ENCODE peak calls at places on chromosomes 4 and X, in six cellular contexts. H is AG09309, I is astrocyte of the spinal cord, W is GM10248, Q is HCT116, U is lower lobe of right lung. E is an unnamed sample.

GRCh38 chrX:20265726-20266681 is 705 bp downstream of the RPS6KA3 start:
- DNase-seq in W (peak; percentile 15), I (no peak), U (peak; percentile 55), Q (no peak), H (no peak), E (peak; percentile 30)

GRCh38 chr4:141425124-141425523 is 204.4 kb downstream of the ZNF330 start:
- DNase-seq in Q (peak; percentile 6), W (no peak), I (peak; percentile 87), U (no peak), H (peak; percentile 65), E (no peak)

GRCh38 chrX:7088968-7089615 is 58.4 kb upstream of the STS start:
- DNase-seq in W (peak; percentile 26), I (no peak), Q (no peak), U (no peak), H (no peak), E (no peak)

GRCh38 chrX:107726809-107727534 is 48.6 kb downstream of the TSC22D3 start:
- DNase-seq in Q (no peak), H (no peak), W (no peak), I (no peak), U (no peak), E (no peak)

GRCh38 chrX:149512225-149512885 is 7.2 kb upstream of the IDS start:
- DNase-seq in Q (no peak), H (no peak), I (peak; percentile 37), W (peak; percentile 46), U (peak; percentile 52), E (peak; percentile 51)

GRCh38 chrX:24491741-24492140 is 26.7 kb downstream of the PDK3 start:
- DNase-seq in Q (no peak), I (no peak), U (no peak), H (no peak), W (no peak), E (no peak)

GRCh38 chr4:36327400-36327799 is 46.0 kb downstream of the DTHD1 start:
- DNase-seq in Q (no peak), W (no peak), H (no peak), U (no peak), I (no peak), E (no peak)

GRCh38 chr4:139907001-139907809 is 241.6 kb downstream of the MGST2 start:
- DNase-seq in H (no peak), U (no peak), I (no peak), W (no peak), Q (no peak), E (no peak)

GRCh38 chr4:151921811-151922210 is 161.0 kb upstream of the GATB start:
- DNase-seq in I (peak; percentile 20), W (no peak), U (no peak), Q (no peak), H (peak; percentile 66), E (no peak)

GRCh38 chr4:84917869-84918600 is 48.5 kb downstream of the WDFY3 start:
- DNase-seq in I (no peak), H (no peak), W (no peak), Q (no peak), U (no peak), E (no peak)

GRCh38 chr4:38024203-38024504 is 64.0 kb downstream of the PTTG2 start:
- DNase-seq in W (no peak), U (no peak), H (no peak), I (no peak), Q (no peak), E (no peak)

GRCh38 chr4:147970003-147970402 is 238.1 kb downstream of the ARHGAP10 start:
- DNase-seq in Q (no peak), W (no peak), U (no peak), H (no peak), I (no peak), E (no peak)

GRCh38 chr4:140242357-140243284 is 88.6 kb upstream of the MAML3 start:
- DNase-seq in Q (no peak), U (peak; percentile 56), I (no peak), H (no peak), W (no peak), E (no peak)

GRCh38 chr4:8307126-8307525 is 37.6 kb downstream of the HTRA3 start:
- DNase-seq in I (no peak), W (no peak), H (no peak), U (peak; percentile 33), Q (no peak), E (peak; percentile 10)

GRCh38 chr4:8307714-8308113 is 38.2 kb downstream of the HTRA3 start:
- DNase-seq in U (peak; percentile 11), W (no peak), I (no peak), H (no peak), Q (no peak), E (peak; percentile 5)

GRCh38 chr4:8304827-8305695 is 35.5 kb downstream of the HTRA3 start:
- DNase-seq in H (no peak), U (no peak), W (no peak), Q (no peak), I (no peak), E (peak; percentile 3)

GRCh38 chr4:8305851-8306361 is 36.4 kb downstream of the HTRA3 start:
- DNase-seq in I (no peak), H (no peak), Q (no peak), U (peak; percentile 42), W (no peak), E (peak; percentile 14)

GRCh38 chr4:8306511-8307021 is 37.0 kb downstream of the HTRA3 start:
- DNase-seq in I (no peak), Q (no peak), U (peak; percentile 33), W (no peak), H (no peak), E (peak; percentile 38)
- TF ChIP-seq CTCF in I (no peak), Q (no peak), U (no peak), W (no peak), H (no peak), E (no peak)

GRCh38 chr4:101184668-101185067 is 162.7 kb downstream of the PPP3CA start:
- DNase-seq in I (no peak), U (no peak), Q (no peak), H (no peak), W (no peak), E (no peak)

GRCh38 chr4:101191302-101192098 is 155.8 kb downstream of the PPP3CA start:
- DNase-seq in Q (no peak), W (no peak), H (peak; percentile 53), U (peak; percentile 47), I (peak; percentile 91), E (peak; percentile 23)

GRCh38 chr4:101188906-101189305 is 158.4 kb downstream of the PPP3CA start:
- DNase-seq in Q (no peak), H (no peak), W (no peak), U (no peak), I (no peak), E (no peak)

GRCh38 chr4:101186558-101187184 is 160.7 kb downstream of the PPP3CA start:
- DNase-seq in I (no peak), Q (no peak), W (no peak), U (no peak), H (no peak), E (no peak)

DNA sequence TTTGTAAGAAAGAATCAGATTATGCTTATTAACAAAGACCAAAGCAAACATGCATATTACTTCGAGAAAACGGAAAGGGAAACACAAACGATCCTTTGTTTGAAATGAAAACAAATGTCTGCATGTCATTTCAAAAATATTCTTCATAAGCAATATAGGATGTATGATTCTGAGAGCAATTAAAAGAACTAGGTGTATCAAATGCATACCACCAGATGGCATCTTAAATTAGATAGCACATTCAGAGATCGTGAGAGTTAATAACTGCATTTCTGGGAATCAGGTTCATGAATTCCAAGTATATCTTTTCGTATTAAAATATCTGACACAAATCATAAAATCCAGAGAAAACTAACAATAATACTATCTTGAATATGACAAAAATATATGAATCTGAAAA is 159.5 kb downstream of the PPP3CA start:
- DNase-seq in W (no peak), I (no peak), H (no peak), Q (no peak), U (no peak), E (no peak)
- TF ChIP-seq CTCF in W (no peak), I (no peak), H (no peak), Q (peak; percentile 24), U (peak; percentile 22), E (no peak)

GRCh38 chr4:8398347-8398746 is 42.2 kb downstream of the ACOX3 start:
- DNase-seq in H (no peak), W (no peak), U (peak; percentile 7), I (no peak), Q (no peak), E (no peak)
- TF ChIP-seq CTCF in H (no peak), W (no peak), U (no peak), I (no peak), Q (no peak), E (no peak)

GRCh38 chrX:3638280-3638873 is 75.1 kb downstream of the PRKX start:
- DNase-seq in I (peak; percentile 46), H (no peak), Q (peak; percentile 7), U (no peak), W (peak; percentile 62), E (peak; percentile 63)
- TF ChIP-seq CTCF in I (peak; percentile 67), H (peak; percentile 72), Q (peak; percentile 32), U (peak; percentile 58), W (peak; percentile 36), E (peak; percentile 66)

GRCh38 chr4:165343353-165344191 is 16.1 kb downstream of the MSMO1 start:
- DNase-seq in Q (no peak), I (peak; percentile 31), U (no peak), W (no peak), H (no peak), E (no peak)
- TF ChIP-seq CTCF in Q (peak; percentile 59), I (peak; percentile 42), U (peak; percentile 34), W (peak; percentile 19), H (peak; percentile 40), E (no peak)

GRCh38 chr4:189436207-189436606 is 504.5 kb upstream of the FRG1 start:
- DNase-seq in W (no peak), U (no peak), H (no peak), Q (peak; percentile 4), I (no peak), E (no peak)
- TF ChIP-seq CTCF in W (no peak), U (no peak), H (no peak), Q (peak; percentile 24), I (no peak), E (peak; percentile 24)

GRCh38 chrX:12949927-12950656 is 24.8 kb upstream of the TMSB4X start:
- DNase-seq in Q (no peak), H (peak; percentile 84), W (peak; percentile 59), I (peak; percentile 84), U (peak; percentile 82), E (no peak)
- TF ChIP-seq CTCF in Q (no peak), H (no peak), W (no peak), I (no peak), U (no peak), E (no peak)

DNA sequence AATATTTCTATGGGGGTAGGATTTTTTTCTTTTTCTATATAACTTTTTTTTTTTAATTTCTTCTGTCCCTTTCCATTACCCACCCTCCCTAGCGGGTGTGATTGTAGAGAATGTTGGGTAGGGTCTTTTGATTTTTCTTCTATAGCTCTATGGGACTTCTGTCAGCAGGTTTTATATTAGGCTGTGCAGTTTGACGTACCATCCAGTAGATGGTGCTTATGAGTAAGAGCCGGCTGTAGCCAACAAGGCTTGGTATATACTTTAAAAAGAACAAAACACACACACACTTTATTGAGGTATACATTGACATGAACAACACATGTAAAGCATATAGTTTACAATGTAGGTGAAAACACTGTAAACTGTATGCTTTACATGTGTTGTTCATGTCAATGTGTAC is 247.9 kb upstream of the POF1B start:
- DNase-seq in I (no peak), Q (no peak), H (no peak), W (no peak), U (no peak), E (no peak)
- TF ChIP-seq CTCF in I (no peak), Q (no peak), H (peak; percentile 9), W (peak; percentile 38), U (no peak), E (peak; percentile 45)

GRCh38 chr4:158170691-158171455 is 2.0 kb downstream of the GASK1B start:
- DNase-seq in H (no peak), W (peak; percentile 29), Q (no peak), I (no peak), U (peak; percentile 72), E (peak; percentile 40)
- TF ChIP-seq CTCF in H (peak; percentile 61), W (peak; percentile 29), Q (no peak), I (peak; percentile 32), U (peak; percentile 54), E (peak; percentile 62)

E was measured in glutamatergic neuron.